ENCODE peak calls at places on chromosome 5, in nine cellular contexts. X is Panc1, V is lung, T is HCT116, I is gastrocnemius medialis, W is tibial nerve, Y is OCI-LY7, M is left ventricle myocardium inferior, E is astrocyte. K is an unnamed sample.

GRCh38 chr5:51398875-51399635 is 15.8 kb downstream of the ISL1 start:
- DNase-seq in V (no peak), I (no peak), M (no peak), T (no peak), W (no peak), Y (no peak), X (no peak), E (no peak), K (no peak)

GRCh38 chr5:180335614-180336233 is 17.4 kb downstream of the GFPT2 start:
- DNase-seq in V (no peak), X (no peak), I (no peak), T (no peak), W (no peak), M (no peak), E (no peak), Y (no peak), K (no peak)

GRCh38 chr5:140106101-140106500 is 7.8 kb upstream of the PURA start:
- DNase-seq in I (no peak), V (no peak), E (no peak), X (no peak), T (no peak), M (no peak), Y (peak; percentile 20), W (no peak), K (no peak)

GRCh38 chr5:127320032-127320945 is 29.7 kb downstream of the MEGF10 start:
- DNase-seq in I (no peak), E (peak; percentile 75), W (no peak), T (no peak), V (no peak), Y (peak; percentile 23), X (no peak), M (no peak), K (no peak)

GRCh38 chr5:132557425-132557805 is 638 bp downstream of the RAD50 start:
- DNase-seq in E (peak; percentile 11), Y (peak; percentile 73), W (no peak), M (peak; percentile 22), V (peak; percentile 40), I (peak; percentile 29), X (peak; percentile 43), T (peak; percentile 37), K (peak; percentile 49)

GRCh38 chr5:41517909-41518308 is 7.5 kb upstream of the PLCXD3 start:
- DNase-seq in Y (no peak), M (no peak), X (no peak), V (no peak), I (no peak), T (no peak), W (no peak), E (no peak), K (no peak)

GRCh38 chr5:138064526-138064925 is 19.3 kb upstream of the WNT8A start:
- DNase-seq in M (no peak), V (no peak), X (no peak), T (no peak), I (no peak), Y (no peak), W (no peak), E (no peak), K (no peak)

GRCh38 chr5:147882586-147883313 is 4.2 kb downstream of the SCGB3A2 start:
- DNase-seq in V (no peak), X (no peak), Y (no peak), T (no peak), I (no peak), M (no peak), W (no peak), E (peak; percentile 58), K (no peak)

GRCh38 chr5:40733842-40734563 is 21.8 kb downstream of the TTC33 start:
- DNase-seq in M (no peak), E (no peak), X (no peak), I (no peak), T (no peak), V (no peak), Y (no peak), W (no peak), K (no peak)

GRCh38 chr5:38210701-38211353 is 47.5 kb upstream of the EGFLAM start:
- DNase-seq in W (no peak), E (no peak), T (no peak), V (no peak), Y (no peak), X (no peak), M (no peak), I (no peak), K (no peak)

GRCh38 chr5:138580777-138581176 is 5.6 kb upstream of the HSPA9 start:
- DNase-seq in M (no peak), V (no peak), T (no peak), X (no peak), Y (no peak), W (no peak), E (no peak), I (no peak), K (no peak)

GRCh38 chr5:60993425-60993824 is 48.4 kb downstream of the NDUFAF2 start:
- DNase-seq in X (no peak), E (no peak), V (no peak), W (no peak), Y (peak; percentile 8), I (no peak), M (no peak), T (peak; percentile 6), K (no peak)

GRCh38 chr5:175654807-175655206 is 3.1 kb upstream of the HRH2 start:
- DNase-seq in M (no peak), X (no peak), T (no peak), Y (no peak), W (no peak), I (no peak), V (no peak), E (no peak), K (no peak)

GRCh38 chr5:138752341-138752950 is 779 bp upstream of the CTNNA1 start:
- DNase-seq in T (peak; percentile 34), M (peak; percentile 20), W (no peak), E (no peak), X (peak; percentile 22), I (peak; percentile 23), V (peak; percentile 32), Y (peak; percentile 25), K (no peak)

GRCh38 chr5:146851133-146851532 is 27.4 kb downstream of the PPP2R2B start:
- DNase-seq in W (no peak), T (no peak), Y (no peak), E (no peak), X (no peak), V (no peak), I (no peak), M (no peak), K (no peak)

GRCh38 chr5:53071738-53072137 is 37.8 kb downstream of the MOCS2 start:
- DNase-seq in E (peak; percentile 5), M (no peak), X (no peak), T (no peak), V (no peak), Y (no peak), W (no peak), I (no peak), K (no peak)
- TF ChIP-seq CTCF in E (no peak), M (no peak), X (no peak), T (no peak), V (no peak), Y (no peak), W (no peak), I (no peak), K (no peak)

GRCh38 chr5:97167435-97167834 is 15.6 kb downstream of the RIOK2 start:
- DNase-seq in Y (peak; percentile 32), W (no peak), E (no peak), T (no peak), I (no peak), M (no peak), X (no peak), V (no peak), K (no peak)
- H3K27ac ChIP-seq in Y (peak overlapping the region; percentile 59), W (no peak overlapping the region), E (no peak overlapping the region), T (no peak overlapping the region), I (no peak overlapping the region), M (no peak overlapping the region), X (no peak overlapping the region), V (no peak overlapping the region), K (no peak overlapping the region)

GRCh38 chr5:36840077-36840476 is 36.5 kb upstream of the NIPBL start:
- DNase-seq in T (no peak), X (no peak), M (no peak), E (no peak), W (no peak), Y (no peak), I (no peak), V (no peak), K (no peak)

GRCh38 chr5:36839479-36839878 is 37.1 kb upstream of the NIPBL start:
- DNase-seq in V (no peak), W (no peak), M (no peak), X (no peak), E (no peak), I (no peak), T (no peak), Y (no peak), K (no peak)

GRCh38 chr5:36842087-36842486 is 34.5 kb upstream of the NIPBL start:
- DNase-seq in M (no peak), E (no peak), I (no peak), T (no peak), W (no peak), X (no peak), V (no peak), Y (no peak), K (no peak)

GRCh38 chr5:36844305-36844704 is 32.3 kb upstream of the NIPBL start:
- DNase-seq in T (no peak), E (no peak), V (no peak), X (no peak), I (no peak), Y (no peak), W (no peak), M (no peak), K (no peak)

DNA sequence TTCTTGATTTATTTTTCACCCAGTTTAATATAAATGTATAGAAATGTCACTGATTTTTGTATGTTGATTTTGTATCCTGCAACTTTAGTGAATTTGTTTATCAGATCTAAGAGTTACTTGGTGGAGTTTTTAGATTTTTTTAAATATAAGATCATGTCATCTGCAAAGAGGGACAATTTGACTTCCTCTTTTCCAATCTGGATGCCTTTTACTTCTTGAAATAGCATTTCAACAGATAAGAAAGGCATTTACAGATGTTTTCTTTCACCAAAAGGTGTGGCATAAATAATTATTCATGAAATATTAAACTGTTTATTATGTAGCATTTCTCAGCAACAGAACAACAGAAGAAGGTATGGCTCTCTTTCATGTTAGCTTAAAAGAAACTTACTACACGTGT is 34.9 kb upstream of the NIPBL start:
- DNase-seq in V (no peak), E (no peak), X (no peak), Y (no peak), I (no peak), T (no peak), W (no peak), M (no peak), K (no peak)
- TF ChIP-seq CTCF in V (no peak), E (no peak), X (no peak), Y (no peak), I (no peak), T (no peak), W (no peak), M (no peak), K (no peak)

GRCh38 chr5:93589348-93589662 is 6.3 kb downstream of the NR2F1 start:
- DNase-seq in Y (no peak), W (no peak), V (no peak), T (no peak), I (no peak), X (no peak), E (no peak), M (no peak), K (no peak)
- H3K27ac ChIP-seq in Y (no peak overlapping the region), W (peak overlapping the region; percentile 61), V (no peak overlapping the region), T (no peak overlapping the region), I (no peak overlapping the region), X (no peak overlapping the region), E (peak overlapping the region; percentile 75), M (no peak overlapping the region), K (no peak overlapping the region)

GRCh38 chr5:122680623-122681350 is 94.1 kb upstream of the SNX2 start:
- DNase-seq in Y (no peak), M (no peak), W (no peak), I (no peak), X (no peak), E (no peak), T (no peak), V (no peak), K (no peak)
- TF ChIP-seq CTCF in Y (no peak), M (no peak), W (no peak), I (no peak), X (peak; percentile 6), E (no peak), T (no peak), V (no peak), K (no peak)